ENCODE peak calls at places on chromosome 2, in nine cellular contexts. D, M, W, T, S, A, V, L and P are unnamed samples.
A peak's percentile ranks its signal among the peaks of the same experiment; 100 is the strongest.

GRCh38 chr2:42996528-42996927 is 204.1 kb upstream of the HAAO start:
- DNase-seq in D (no peak), M (no peak), W (no peak), T (no peak), S (no peak), A (no peak), V (no peak), L (no peak), P (no peak)

GRCh38 chr2:31347788-31348187 is 66.8 kb downstream of the XDH start:
- DNase-seq in D (no peak), M (no peak), W (no peak), T (no peak), S (no peak), A (peak; percentile 69), V (peak; percentile 92), L (no peak), P (peak; percentile 82)

GRCh38 chr2:82837588-82838304 is 1621.3 kb downstream of the SUCLG1 start:
- DNase-seq in D (no peak), M (no peak), W (no peak), T (no peak), S (no peak), A (peak; percentile 59), V (peak; percentile 10), L (no peak), P (peak; percentile 6)

GRCh38 chr2:96764253-96764637 is 3.5 kb downstream of the CNNM4 start:
- DNase-seq in D (peak; percentile 52), M (no peak), W (no peak), T (peak; percentile 32), S (no peak), A (no peak), V (no peak), L (peak; percentile 37), P (no peak)

GRCh38 chr2:54468643-54469042 is 12.5 kb downstream of the SPTBN1 start:
- DNase-seq in D (no peak), M (no peak), W (no peak), T (no peak), S (no peak), A (no peak), V (peak; percentile 97), L (no peak), P (no peak)

GRCh38 chr2:96951125-96951654 is 35.2 kb downstream of the FAM178B start:
- DNase-seq in D (peak; percentile 97), M (no peak), W (peak; percentile 75), T (peak; percentile 90), S (peak; percentile 68), A (no peak), V (peak; percentile 31), L (peak; percentile 75), P (no peak)

GRCh38 chr2:68721482-68722071 is 13.0 kb upstream of the ARHGAP25 start:
- DNase-seq in D (no peak), M (no peak), W (peak; percentile 86), T (no peak), S (no peak), A (no peak), V (no peak), L (peak; percentile 73), P (no peak)

GRCh38 chr2:240685771-240686371 is 3.2 kb upstream of the AQP12B start:
- DNase-seq in D (peak; percentile 87), M (no peak), W (no peak), T (no peak), S (no peak), A (no peak), V (no peak), L (no peak), P (no peak)

GRCh38 chr2:30205456-30205855 is 25.9 kb upstream of the LBH start:
- DNase-seq in D (no peak), M (no peak), W (no peak), T (no peak), S (no peak), A (no peak), V (no peak), L (no peak), P (no peak)

GRCh38 chr2:46119453-46119852 is 177.8 kb upstream of the EPAS1 start:
- DNase-seq in D (no peak), M (no peak), W (no peak), T (no peak), S (no peak), A (no peak), V (peak; percentile 81), L (no peak), P (no peak)

GRCh38 chr2:101087638-101088037 is 63.5 kb downstream of the TBC1D8 start:
- DNase-seq in D (no peak), M (no peak), W (no peak), T (no peak), S (no peak), A (no peak), V (no peak), L (no peak), P (no peak)

GRCh38 chr2:225171350-225171749 is 129.1 kb upstream of the DOCK10 start:
- DNase-seq in D (no peak), M (no peak), W (no peak), T (no peak), S (no peak), A (no peak), V (no peak), L (peak; percentile 35), P (no peak)

GRCh38 chr2:220103596-220103995 is 476.2 kb downstream of the SLC4A3 start:
- DNase-seq in D (no peak), M (no peak), W (no peak), T (no peak), S (no peak), A (no peak), V (no peak), L (no peak), P (no peak)

GRCh38 chr2:238954841-238955521 is 107.1 kb downstream of the TWIST2 start:
- DNase-seq in D (peak; percentile 57), M (no peak), W (no peak), T (no peak), S (no peak), A (no peak), V (peak; percentile 68), L (no peak), P (no peak)

GRCh38 chr2:27079233-27080139 is 1.1 kb downstream of the EMILIN1 start:
- DNase-seq in D (no peak), M (no peak), W (no peak), T (no peak), S (no peak), A (no peak), V (peak; percentile 51), L (no peak), P (no peak)

GRCh38 chr2:27081984-27082772 is 3.8 kb downstream of the EMILIN1 start:
- DNase-seq in D (no peak), M (no peak), W (no peak), T (no peak), S (no peak), A (no peak), V (no peak), L (no peak), P (no peak)

GRCh38 chr2:27080140-27080469 is 1.7 kb downstream of the EMILIN1 start:
- DNase-seq in D (no peak), M (no peak), W (no peak), T (no peak), S (no peak), A (no peak), V (no peak), L (no peak), P (no peak)

GRCh38 chr2:27078267-27079194 is at the start of gene EMILIN1:
- DNase-seq in D (peak; percentile 76), M (peak; percentile 81), W (no peak), T (peak; percentile 25), S (peak; percentile 88), A (peak; percentile 92), V (peak; percentile 96), L (no peak), P (peak; percentile 94)

GRCh38 chr2:27080603-27080938 is 2.2 kb downstream of the EMILIN1 start:
- DNase-seq in D (no peak), M (no peak), W (no peak), T (no peak), S (no peak), A (no peak), V (no peak), L (no peak), P (no peak)
- H3K4me3 ChIP-seq in D (no peak overlapping the region), M (peak overlapping the region; percentile 77), W (no peak overlapping the region), T (no peak overlapping the region), S (peak overlapping the region; percentile 68), A (peak overlapping the region; percentile 85), V (peak overlapping the region; percentile 85), L (no peak overlapping the region), P (peak overlapping the region; percentile 93)

GRCh38 chr2:47509250-47509649 is 106.3 kb downstream of the MSH2 start:
- DNase-seq in D (peak; percentile 9), M (no peak), W (peak; percentile 12), T (no peak), S (no peak), A (no peak), V (no peak), L (peak; percentile 29), P (no peak)
- H3K4me3 ChIP-seq in D (no peak overlapping the region), M (no peak overlapping the region), W (no peak overlapping the region), T (no peak overlapping the region), S (no peak overlapping the region), A (no peak overlapping the region), V (no peak overlapping the region), L (no peak overlapping the region), P (no peak overlapping the region)

GRCh38 chr2:23953625-23954024 is 13.4 kb downstream of the UBXN2A start:
- DNase-seq in D (no peak), M (no peak), W (no peak), T (no peak), S (no peak), A (no peak), V (no peak), L (no peak), P (no peak)

GRCh38 chr2:23954325-23955014 is 14.2 kb downstream of the UBXN2A start:
- DNase-seq in D (no peak), M (no peak), W (no peak), T (no peak), S (no peak), A (no peak), V (peak; percentile 8), L (no peak), P (no peak)
- H3K4me3 ChIP-seq in D (no peak overlapping the region), M (peak overlapping the region; percentile 31), W (no peak overlapping the region), T (no peak overlapping the region), S (no peak overlapping the region), A (peak overlapping the region; percentile 17), V (no peak overlapping the region), L (no peak overlapping the region), P (no peak overlapping the region)

GRCh38 chr2:24915796-24916195 is 4.2 kb downstream of the ADCY3 start:
- DNase-seq in D (no peak), M (no peak), W (no peak), T (no peak), S (no peak), A (no peak), V (peak; percentile 45), L (no peak), P (no peak)

GRCh38 chr2:24917731-24918325 is 2.2 kb downstream of the ADCY3 start:
- DNase-seq in D (no peak), M (no peak), W (no peak), T (no peak), S (no peak), A (no peak), V (no peak), L (no peak), P (no peak)

GRCh38 chr2:24918326-24919099 is 1.5 kb downstream of the ADCY3 start:
- DNase-seq in D (no peak), M (no peak), W (no peak), T (no peak), S (no peak), A (no peak), V (no peak), L (no peak), P (no peak)

GRCh38 chr2:24919100-24919976 is 699 bp downstream of the ADCY3 start:
- DNase-seq in D (peak; percentile 83), M (no peak), W (peak; percentile 82), T (peak; percentile 5), S (no peak), A (no peak), V (no peak), L (peak; percentile 46), P (no peak)

GRCh38 chr2:24917086-24917485 is 3.0 kb downstream of the ADCY3 start:
- DNase-seq in D (no peak), M (no peak), W (peak; percentile 39), T (no peak), S (no peak), A (no peak), V (no peak), L (no peak), P (no peak)
- H3K4me3 ChIP-seq in D (no peak overlapping the region), M (no peak overlapping the region), W (no peak overlapping the region), T (no peak overlapping the region), S (peak overlapping the region; percentile 76), A (no peak overlapping the region), V (no peak overlapping the region), L (peak overlapping the region; percentile 78), P (peak overlapping the region; percentile 51)